ENCODE peak calls at places on chromosomes 13 and 19, in seven cellular contexts. Y is IMR-90, R is prostate gland, L is heart left ventricle, T is breast epithelium, A is uterus, D is Peyer's patch. B is an unnamed sample.

GRCh38 chr19:32671883-32672282 is 3.1 kb downstream of the ANKRD27 start:
- DNase-seq in Y (no peak), L (no peak), D (no peak), A (no peak), R (no peak), T (no peak), B (no peak)

GRCh38 chr13:30985637-30986205 is 53.3 kb downstream of the TEX26 start:
- DNase-seq in D (no peak), R (no peak), Y (peak), T (no peak), L (no peak), A (no peak), B (no peak)

GRCh38 chr13:78608705-78609463 is 5.5 kb upstream of the POU4F1 start:
- DNase-seq in T (no peak), D (no peak), L (no peak), R (no peak), Y (no peak), A (no peak), B (no peak)

GRCh38 chr13:78623132-78623531 is 19.8 kb upstream of the POU4F1 start:
- DNase-seq in R (no peak), L (no peak), A (no peak), Y (no peak), T (no peak), D (no peak), B (no peak)

GRCh38 chr13:61144834-61145593 is 270.6 kb downstream of the PCDH20 start:
- DNase-seq in L (no peak), Y (no peak), A (no peak), R (no peak), D (no peak), T (no peak), B (no peak)

GRCh38 chr19:45547965-45548609 is 36.5 kb downstream of the OPA3 start:
- DNase-seq in D (peak), R (peak), T (peak), A (no peak), Y (peak), L (no peak), B (peak)

GRCh38 chr19:55027472-55028337 is 10.4 kb downstream of the GP6 start:
- DNase-seq in T (no peak), D (no peak), R (no peak), A (no peak), Y (no peak), L (no peak), B (no peak)

GRCh38 chr19:5215431-5215830 is 125.2 kb downstream of the PTPRS start:
- DNase-seq in A (no peak), T (no peak), R (no peak), D (no peak), Y (no peak), L (no peak), B (no peak)

GRCh38 chr19:18437481-18438330 is at the start of gene ISYNA1:
- DNase-seq in L (peak), R (peak), D (no peak), T (peak), A (peak), Y (peak), B (peak)

GRCh38 chr13:93036380-93036779 is 190.2 kb upstream of the GPC6 start:
- DNase-seq in L (no peak), R (no peak), D (no peak), Y (no peak), A (no peak), T (no peak), B (no peak)

GRCh38 chr19:47613165-47614146 is 4.5 kb downstream of the BICRA start:
- DNase-seq in R (no peak), T (peak), L (no peak), D (no peak), Y (peak), A (peak), B (no peak)

GRCh38 chr13:41505209-41505835 is 48.0 kb downstream of the RGCC start:
- DNase-seq in Y (peak), R (no peak), A (no peak), T (no peak), D (no peak), L (no peak), B (no peak)

GRCh38 chr13:97434417-97435296 is 688 bp downstream of the RAP2A start:
- DNase-seq in T (peak), R (peak), D (peak), L (peak), A (peak), Y (peak), B (peak)

GRCh38 chr13:44470623-44471562 is 97.3 kb downstream of the SERP2 start:
- DNase-seq in A (no peak), Y (peak), R (no peak), T (no peak), D (no peak), L (no peak), B (no peak)

GRCh38 chr19:15631817-15632216 is 8.9 kb upstream of the CYP4F3 start:
- DNase-seq in T (no peak), A (no peak), Y (no peak), R (no peak), D (no peak), L (no peak), B (peak)

GRCh38 chr19:33726756-33727155 is 69.9 kb upstream of the KCTD15 start:
- DNase-seq in D (peak), T (no peak), Y (no peak), A (no peak), R (no peak), L (no peak), B (no peak)

GRCh38 chr19:58562126-58563033 is 4.0 kb upstream of the UBE2M start:
- DNase-seq in D (peak), T (no peak), L (no peak), A (no peak), Y (peak), R (no peak), B (no peak)

GRCh38 chr19:6737873-6738725 is 719 bp upstream of the GPR108 start:
- DNase-seq in L (peak), A (peak), Y (peak), R (peak), T (peak), D (peak), B (peak)

GRCh38 chr13:86870388-86870966 is 800.7 kb upstream of the SLITRK5 start:
- DNase-seq in L (no peak), R (no peak), A (no peak), Y (peak), T (no peak), D (no peak), B (no peak)

GRCh38 chr19:5407356-5407755 is 47.9 kb upstream of the ZNRF4 start:
- DNase-seq in L (no peak), T (no peak), Y (peak), R (no peak), D (no peak), A (no peak), B (no peak)

GRCh38 chr19:3196933-3197205 is 11.1 kb downstream of the NCLN start:
- DNase-seq in D (no peak), T (no peak), A (no peak), Y (no peak), L (no peak), R (no peak), B (no peak)

GRCh38 chr13:71808708-71809107 is 58.3 kb downstream of the DACH1 start:
- DNase-seq in D (no peak), Y (no peak), T (no peak), R (no peak), A (no peak), L (no peak), B (no peak)

GRCh38 chr19:43700368-43701015 is 15.4 kb upstream of the IRGC start:
- DNase-seq in T (peak), D (no peak), Y (peak), R (no peak), A (peak), L (peak), B (peak)

GRCh38 chr13:95038949-95039348 is 262.3 kb downstream of the ABCC4 start:
- DNase-seq in D (no peak), R (no peak), Y (no peak), L (no peak), A (no peak), T (no peak), B (no peak)

GRCh38 chr19:51751655-51752054 is at the start of gene FPR1:
- DNase-seq in Y (no peak), R (no peak), L (peak), A (no peak), D (no peak), T (no peak), B (no peak)

GRCh38 chr19:4909172-4909896 is at the start of gene UHRF1:
- DNase-seq in R (no peak), T (no peak), Y (no peak), D (peak), A (no peak), L (no peak), B (peak)

GRCh38 chr19:11247391-11247790 is 8.0 kb downstream of the ANGPTL8 start:
- DNase-seq in D (no peak), A (peak), T (no peak), L (peak), Y (no peak), R (no peak), B (no peak)

DNA sequence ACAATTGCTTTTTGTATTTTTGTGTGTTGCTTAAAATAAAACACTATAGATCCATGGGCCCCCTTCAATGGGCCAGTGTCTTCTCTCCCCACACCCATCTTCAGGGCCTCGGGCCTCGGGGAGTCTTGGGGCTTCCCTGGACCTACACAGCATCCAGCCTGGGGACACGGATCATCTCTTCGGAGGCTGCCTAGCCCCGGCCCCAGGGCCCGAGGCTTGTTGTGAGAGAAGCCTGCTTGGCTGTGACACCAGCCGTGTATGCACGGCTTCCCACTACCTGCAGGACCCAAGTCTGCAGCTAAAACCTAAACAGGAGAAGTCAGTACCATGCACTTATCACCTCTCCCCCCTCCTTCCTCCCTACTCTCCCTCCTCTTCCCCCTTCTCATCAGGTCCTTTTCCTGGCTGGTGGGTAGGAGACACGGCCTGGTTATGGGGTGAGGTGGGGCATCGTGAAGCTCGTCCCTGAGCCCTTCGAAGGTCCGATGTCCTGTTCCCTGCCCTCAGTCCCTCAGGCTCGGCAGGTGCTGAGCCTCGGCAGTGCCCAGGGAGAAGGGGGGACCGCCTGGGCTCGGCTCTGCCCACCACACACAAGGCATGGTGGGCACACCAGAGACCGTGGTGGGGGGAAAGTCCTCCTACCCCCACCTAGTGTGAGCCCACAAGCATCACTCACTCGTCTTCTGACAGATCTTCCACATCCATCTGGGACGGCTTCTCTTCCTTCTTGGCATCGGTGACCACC is 9.5 kb downstream of the C13orf46 start:
- DNase-seq in Y (no peak), L (no peak), R (no peak), T (no peak), A (no peak), D (no peak), B (no peak)
- TF ChIP-seq CTCF in Y (no peak), L (no peak), R (no peak), T (no peak), A (no peak), D (no peak), B (no peak)

DNA sequence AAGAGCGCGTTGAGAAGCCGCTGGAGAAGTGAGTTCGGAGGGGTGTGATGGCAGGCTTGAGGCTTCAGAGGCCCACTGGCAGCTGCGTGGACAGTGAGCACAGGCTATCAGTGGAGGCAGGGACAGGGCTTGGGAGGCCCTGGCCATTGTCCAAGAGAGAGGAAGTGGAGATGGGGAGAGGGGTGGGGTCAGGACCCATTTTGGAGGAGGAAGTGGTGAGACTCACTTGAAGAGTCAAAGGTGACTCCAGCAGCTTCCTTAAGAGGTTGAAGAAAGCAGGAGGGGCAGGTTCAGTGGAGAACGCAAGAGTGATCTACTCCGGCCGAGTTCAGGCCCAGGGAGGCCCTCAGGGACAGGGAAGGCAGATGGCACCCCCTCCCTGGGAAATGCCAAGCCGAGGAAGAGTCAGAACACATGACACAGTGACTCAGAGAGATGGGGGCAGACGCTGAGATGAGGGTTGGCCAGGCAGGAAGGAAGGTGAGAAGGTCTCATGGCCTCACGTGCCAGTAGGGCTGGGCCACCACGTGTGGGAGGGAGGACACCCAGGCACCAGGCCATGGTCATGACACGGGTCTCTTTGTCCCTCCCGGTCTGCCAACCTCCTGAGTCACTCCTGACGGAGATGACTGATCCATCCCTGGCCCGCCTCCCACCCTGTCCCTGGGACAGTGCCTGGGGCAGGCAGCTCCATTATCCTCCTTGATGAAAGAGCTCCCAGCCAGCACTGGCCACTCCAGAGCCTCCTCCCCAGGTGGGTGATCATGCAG is 10.1 kb upstream of the CD22 start:
- DNase-seq in T (peak), R (peak), D (no peak), A (peak), Y (peak), L (peak), B (peak)
- H3K27ac ChIP-seq in T (peak), R (no peak), D (peak), A (peak), Y (no peak), L (no peak), B (no peak)

DNA sequence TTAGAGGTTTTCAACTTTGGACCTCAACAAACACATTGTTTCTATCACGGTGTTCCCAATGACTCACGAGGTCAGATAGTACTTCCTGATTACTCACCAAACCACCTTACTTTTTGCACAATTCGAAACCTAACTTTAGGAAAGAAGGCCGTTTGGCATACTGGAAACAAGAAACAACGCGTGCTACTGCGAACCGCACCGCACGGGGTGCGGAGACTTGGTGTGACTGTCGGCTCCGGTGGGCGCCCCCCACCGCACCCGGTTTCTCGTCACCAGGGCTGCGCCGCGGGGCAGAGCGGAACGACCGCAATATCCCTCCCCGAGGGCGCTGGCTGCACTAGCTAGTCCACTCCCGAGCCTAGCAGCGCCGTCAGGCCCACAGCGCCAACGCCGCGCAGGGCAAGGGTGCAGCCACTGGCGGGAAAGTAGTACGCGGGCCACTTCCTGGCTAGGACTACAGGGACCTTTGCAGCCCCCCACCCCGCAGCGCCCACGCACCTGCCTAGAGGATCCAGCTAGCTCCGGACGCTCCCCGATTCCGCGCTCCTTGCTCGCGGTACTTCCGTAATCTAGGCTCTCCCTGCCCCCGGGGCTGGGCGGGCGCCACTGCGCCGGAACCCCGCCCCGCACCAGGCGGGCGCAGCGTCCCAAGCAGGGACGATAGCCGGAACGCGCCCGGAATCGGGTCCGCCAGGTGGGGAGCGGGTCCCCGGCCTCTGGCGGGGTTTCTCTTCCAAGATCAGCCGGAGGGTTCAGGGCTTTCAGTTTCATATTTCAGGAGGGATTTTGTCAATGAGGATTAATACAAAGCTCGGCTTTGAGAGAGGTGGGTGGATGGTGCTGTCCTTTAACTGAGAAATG is at the start of gene PARP4:
- DNase-seq in Y (peak), A (peak), L (peak), T (peak), R (peak), D (peak), B (peak)
- TF ChIP-seq POLR2A in Y (peak), A (peak), L (no peak), T (peak), R (peak), D (peak), B (peak)

DNA sequence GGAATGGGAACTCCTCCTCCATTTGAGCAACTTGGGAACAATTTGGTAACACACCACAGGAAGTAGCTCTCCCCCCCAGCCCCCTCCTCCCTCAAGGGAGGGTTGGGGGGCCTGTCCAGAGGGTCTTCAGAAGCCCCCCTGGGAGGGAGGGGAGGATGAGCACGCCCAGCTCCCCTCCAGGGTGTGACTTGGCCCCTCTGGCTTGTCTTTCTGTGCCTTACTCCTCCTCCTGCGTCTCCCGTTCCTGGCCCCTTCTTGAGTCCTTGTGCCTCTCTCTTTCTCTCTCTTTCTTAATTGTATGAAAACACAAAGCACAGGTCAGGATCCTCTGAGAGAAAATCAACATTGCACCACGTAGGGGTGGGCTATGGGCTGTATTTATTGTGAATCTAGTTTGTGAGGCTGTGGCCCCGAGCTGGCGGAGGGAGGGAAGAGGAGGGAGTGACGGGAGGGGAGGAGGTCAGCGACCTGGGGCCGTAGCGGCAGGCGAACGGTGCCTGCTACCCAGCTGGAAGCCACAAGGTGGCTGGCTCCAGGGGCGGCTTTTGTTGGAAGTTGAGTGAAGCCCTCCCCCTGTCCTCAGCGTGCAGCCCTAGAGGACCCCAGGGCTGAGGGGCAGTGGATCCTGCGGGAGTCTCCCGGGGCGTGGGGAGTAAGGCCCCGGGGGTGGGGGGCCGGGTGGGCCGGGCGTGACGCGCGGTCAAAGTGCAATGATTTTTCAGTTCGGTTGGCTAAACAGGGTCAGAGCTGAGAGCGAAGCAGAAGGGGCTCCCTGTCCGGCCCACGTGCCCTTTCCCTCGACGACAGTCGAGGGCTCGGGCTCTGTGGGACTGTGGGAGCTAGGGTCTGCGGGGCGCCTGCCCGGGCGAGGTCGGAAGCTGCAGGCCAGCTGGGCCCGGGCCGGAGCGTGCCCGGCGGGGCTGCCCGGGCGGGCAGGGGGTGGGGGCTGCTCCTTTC is 6.4 kb downstream of the LYL1 start:
- DNase-seq in Y (no peak), L (no peak), D (no peak), A (peak), R (no peak), T (no peak), B (no peak)
- TF ChIP-seq CTCF in Y (no peak), L (no peak), D (no peak), A (no peak), R (no peak), T (no peak), B (no peak)